ENCODE peak calls at places on chromosome 6, in nine cellular contexts. One of them, this sample, is unnamed.

GRCh38 chr6:125197795-125198269 is 44.3 kb downstream of the TPD52L1 start:
- DNase-seq in transverse colon: peak; percentile 78
- DNase-seq in HepG2: no peak
- DNase-seq in upper lobe of left lung: no peak
- DNase-seq in suprapubic skin: peak; percentile 64
- DNase-seq in stomach: peak; percentile 87
- DNase-seq in H1: no peak
- DNase-seq in GM12878: no peak
- DNase-seq in SK-N-SH: no peak
- DNase-seq in this sample: peak; percentile 76

GRCh38 chr6:161242113-161242512 is 31.7 kb downstream of the AGPAT4 start:
- DNase-seq in transverse colon: no peak
- DNase-seq in HepG2: no peak
- DNase-seq in upper lobe of left lung: no peak
- DNase-seq in suprapubic skin: no peak
- DNase-seq in stomach: no peak
- DNase-seq in H1: peak; percentile 39
- DNase-seq in GM12878: no peak
- DNase-seq in SK-N-SH: no peak
- DNase-seq in this sample: no peak

GRCh38 chr6:69216127-69216526 is 580.7 kb downstream of the LMBRD1 start:
- DNase-seq in transverse colon: no peak
- DNase-seq in HepG2: no peak
- DNase-seq in upper lobe of left lung: no peak
- DNase-seq in suprapubic skin: no peak
- DNase-seq in stomach: no peak
- DNase-seq in H1: no peak
- DNase-seq in GM12878: no peak
- DNase-seq in SK-N-SH: no peak
- DNase-seq in this sample: no peak

GRCh38 chr6:69980624-69981023 is 114.3 kb downstream of the COL19A1 start:
- DNase-seq in transverse colon: no peak
- DNase-seq in HepG2: no peak
- DNase-seq in upper lobe of left lung: no peak
- DNase-seq in suprapubic skin: no peak
- DNase-seq in stomach: no peak
- DNase-seq in H1: no peak
- DNase-seq in GM12878: no peak
- DNase-seq in SK-N-SH: no peak
- DNase-seq in this sample: no peak

GRCh38 chr6:20411544-20411943 is 9.9 kb downstream of the E2F3 start:
- DNase-seq in transverse colon: no peak
- DNase-seq in HepG2: no peak
- DNase-seq in upper lobe of left lung: no peak
- DNase-seq in suprapubic skin: no peak
- DNase-seq in stomach: no peak
- DNase-seq in H1: no peak
- DNase-seq in GM12878: no peak
- DNase-seq in SK-N-SH: no peak
- DNase-seq in this sample: no peak

GRCh38 chr6:150417899-150418824 is 49.4 kb downstream of the IYD start:
- DNase-seq in transverse colon: peak; percentile 27
- DNase-seq in HepG2: peak; percentile 63
- DNase-seq in upper lobe of left lung: no peak
- DNase-seq in suprapubic skin: no peak
- DNase-seq in stomach: no peak
- DNase-seq in H1: no peak
- DNase-seq in GM12878: peak; percentile 40
- DNase-seq in SK-N-SH: peak; percentile 36
- DNase-seq in this sample: no peak

GRCh38 chr6:160917581-160917980 is 74.0 kb upstream of the MAP3K4 start:
- DNase-seq in transverse colon: no peak
- DNase-seq in HepG2: no peak
- DNase-seq in upper lobe of left lung: no peak
- DNase-seq in suprapubic skin: no peak
- DNase-seq in stomach: no peak
- DNase-seq in H1: no peak
- DNase-seq in GM12878: no peak
- DNase-seq in SK-N-SH: no peak
- DNase-seq in this sample: no peak

GRCh38 chr6:26223677-26224546 is 136.7 kb downstream of the HFE start:
- DNase-seq in transverse colon: peak; percentile 79
- DNase-seq in HepG2: peak; percentile 92
- DNase-seq in upper lobe of left lung: no peak
- DNase-seq in suprapubic skin: no peak
- DNase-seq in stomach: peak; percentile 75
- DNase-seq in H1: no peak
- DNase-seq in GM12878: peak; percentile 78
- DNase-seq in SK-N-SH: peak; percentile 36
- DNase-seq in this sample: peak; percentile 89

GRCh38 chr6:140071115-140071514 is 696.7 kb upstream of the CITED2 start:
- DNase-seq in transverse colon: no peak
- DNase-seq in HepG2: no peak
- DNase-seq in upper lobe of left lung: no peak
- DNase-seq in suprapubic skin: no peak
- DNase-seq in stomach: no peak
- DNase-seq in H1: no peak
- DNase-seq in GM12878: no peak
- DNase-seq in SK-N-SH: peak; percentile 24
- DNase-seq in this sample: no peak

GRCh38 chr6:134034951-134035822 is 17.2 kb downstream of the SLC2A12 start:
- DNase-seq in transverse colon: no peak
- DNase-seq in HepG2: no peak
- DNase-seq in upper lobe of left lung: no peak
- DNase-seq in suprapubic skin: no peak
- DNase-seq in stomach: no peak
- DNase-seq in H1: no peak
- DNase-seq in GM12878: no peak
- DNase-seq in SK-N-SH: no peak
- DNase-seq in this sample: no peak

GRCh38 chr6:6884193-6884627 is 223.6 kb upstream of the RREB1 start:
- DNase-seq in transverse colon: no peak
- DNase-seq in HepG2: no peak
- DNase-seq in upper lobe of left lung: no peak
- DNase-seq in suprapubic skin: no peak
- DNase-seq in stomach: no peak
- DNase-seq in H1: no peak
- DNase-seq in GM12878: no peak
- DNase-seq in SK-N-SH: no peak
- DNase-seq in this sample: no peak

GRCh38 chr6:28111964-28112363 is 12.4 kb upstream of the ZSCAN16 start:
- DNase-seq in transverse colon: no peak
- DNase-seq in HepG2: no peak
- DNase-seq in upper lobe of left lung: no peak
- DNase-seq in suprapubic skin: no peak
- DNase-seq in stomach: no peak
- DNase-seq in H1: no peak
- DNase-seq in GM12878: no peak
- DNase-seq in SK-N-SH: no peak
- DNase-seq in this sample: no peak

GRCh38 chr6:94144807-94145206 is 725.4 kb upstream of the EPHA7 start:
- DNase-seq in transverse colon: no peak
- DNase-seq in HepG2: no peak
- DNase-seq in upper lobe of left lung: no peak
- DNase-seq in suprapubic skin: no peak
- DNase-seq in stomach: no peak
- DNase-seq in H1: no peak
- DNase-seq in GM12878: no peak
- DNase-seq in SK-N-SH: no peak
- DNase-seq in this sample: no peak

GRCh38 chr6:90110971-90111370 is 185.7 kb downstream of the BACH2 start:
- DNase-seq in transverse colon: no peak
- DNase-seq in HepG2: no peak
- DNase-seq in upper lobe of left lung: no peak
- DNase-seq in suprapubic skin: no peak
- DNase-seq in stomach: no peak
- DNase-seq in H1: no peak
- DNase-seq in GM12878: no peak
- DNase-seq in SK-N-SH: no peak
- DNase-seq in this sample: no peak

GRCh38 chr6:170082531-170083187 is 208.2 kb downstream of the DLL1 start:
- DNase-seq in transverse colon: peak; percentile 6
- DNase-seq in HepG2: no peak
- DNase-seq in upper lobe of left lung: no peak
- DNase-seq in suprapubic skin: peak; percentile 51
- DNase-seq in stomach: peak; percentile 21
- DNase-seq in H1: no peak
- DNase-seq in GM12878: no peak
- DNase-seq in SK-N-SH: no peak
- DNase-seq in this sample: no peak

GRCh38 chr6:7468382-7469081 is 72.9 kb upstream of the DSP start:
- DNase-seq in transverse colon: no peak
- DNase-seq in HepG2: no peak
- DNase-seq in upper lobe of left lung: no peak
- DNase-seq in suprapubic skin: no peak
- DNase-seq in stomach: no peak
- DNase-seq in H1: no peak
- DNase-seq in GM12878: no peak
- DNase-seq in SK-N-SH: peak; percentile 75
- DNase-seq in this sample: no peak

GRCh38 chr6:17962436-17963031 is 24.9 kb downstream of the KIF13A start:
- DNase-seq in transverse colon: peak; percentile 51
- DNase-seq in HepG2: no peak
- DNase-seq in upper lobe of left lung: no peak
- DNase-seq in suprapubic skin: no peak
- DNase-seq in stomach: no peak
- DNase-seq in H1: no peak
- DNase-seq in GM12878: no peak
- DNase-seq in SK-N-SH: peak; percentile 82
- DNase-seq in this sample: peak; percentile 94

GRCh38 chr6:129507059-129507807 is 202.7 kb downstream of the ARHGAP18 start:
- DNase-seq in transverse colon: no peak
- DNase-seq in HepG2: no peak
- DNase-seq in upper lobe of left lung: no peak
- DNase-seq in suprapubic skin: no peak
- DNase-seq in stomach: no peak
- DNase-seq in H1: no peak
- DNase-seq in GM12878: no peak
- DNase-seq in SK-N-SH: no peak
- DNase-seq in this sample: no peak

GRCh38 chr6:140546640-140547039 is 1172.2 kb upstream of the CITED2 start:
- DNase-seq in transverse colon: no peak
- DNase-seq in HepG2: no peak
- DNase-seq in upper lobe of left lung: no peak
- DNase-seq in suprapubic skin: no peak
- DNase-seq in stomach: no peak
- DNase-seq in H1: no peak
- DNase-seq in GM12878: no peak
- DNase-seq in SK-N-SH: no peak
- DNase-seq in this sample: no peak

GRCh38 chr6:7467007-7467897 is 74.2 kb upstream of the DSP start:
- DNase-seq in transverse colon: peak; percentile 54
- DNase-seq in HepG2: peak; percentile 97
- DNase-seq in upper lobe of left lung: no peak
- DNase-seq in suprapubic skin: no peak
- DNase-seq in stomach: peak; percentile 40
- DNase-seq in H1: peak; percentile 8
- DNase-seq in GM12878: no peak
- DNase-seq in SK-N-SH: no peak
- DNase-seq in this sample: no peak

DNA sequence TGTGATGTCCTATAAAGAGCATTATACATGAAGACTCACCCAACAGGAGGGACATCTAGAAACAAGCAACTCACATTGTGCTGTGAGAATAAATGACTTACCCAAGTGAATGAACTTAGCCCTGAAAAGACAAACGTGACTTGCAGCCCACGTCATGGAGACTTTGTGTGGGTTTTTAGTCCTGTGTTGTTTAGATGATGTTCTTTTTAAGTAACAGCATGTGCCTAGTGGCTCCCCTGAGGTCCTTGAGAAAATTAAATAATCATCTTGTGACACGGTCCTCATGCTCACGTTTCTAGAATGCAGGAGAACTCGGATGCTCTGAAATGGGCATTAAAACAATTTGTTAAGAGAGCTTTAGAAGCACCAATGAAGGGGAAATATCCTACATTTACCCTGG is 165.1 kb downstream of the SASH1 start:
- DNase-seq in transverse colon: no peak
- DNase-seq in HepG2: no peak
- DNase-seq in upper lobe of left lung: no peak
- DNase-seq in suprapubic skin: peak; percentile 87
- DNase-seq in stomach: no peak
- DNase-seq in H1: no peak
- DNase-seq in GM12878: no peak
- DNase-seq in SK-N-SH: no peak
- DNase-seq in this sample: peak; percentile 88
- H3K4me3 ChIP-seq in transverse colon: peak overlapping the region; percentile 26
- H3K4me3 ChIP-seq in HepG2: no peak overlapping the region
- H3K4me3 ChIP-seq in upper lobe of left lung: no peak overlapping the region
- H3K4me3 ChIP-seq in suprapubic skin: peak overlapping the region; percentile 51
- H3K4me3 ChIP-seq in stomach: no peak overlapping the region
- H3K4me3 ChIP-seq in H1: no peak overlapping the region
- H3K4me3 ChIP-seq in GM12878: no peak overlapping the region
- H3K4me3 ChIP-seq in SK-N-SH: peak overlapping the region; percentile 50
- H3K4me3 ChIP-seq in this sample: peak overlapping the region; percentile 47

GRCh38 chr6:5786321-5787053 is 220.2 kb downstream of the NRN1 start:
- DNase-seq in transverse colon: no peak
- DNase-seq in HepG2: no peak
- DNase-seq in upper lobe of left lung: no peak
- DNase-seq in suprapubic skin: no peak
- DNase-seq in stomach: no peak
- DNase-seq in H1: no peak
- DNase-seq in GM12878: no peak
- DNase-seq in SK-N-SH: no peak
- DNase-seq in this sample: no peak
- TF ChIP-seq EP300 in transverse colon: no peak
- TF ChIP-seq EP300 in HepG2: no peak
- TF ChIP-seq EP300 in upper lobe of left lung: no peak
- TF ChIP-seq EP300 in suprapubic skin: no peak
- TF ChIP-seq EP300 in stomach: no peak
- TF ChIP-seq EP300 in H1: no peak
- TF ChIP-seq EP300 in GM12878: no peak
- TF ChIP-seq EP300 in SK-N-SH: no peak
- TF ChIP-seq EP300 in this sample: no peak

GRCh38 chr6:105951322-105951721 is 134.8 kb upstream of the PRDM1 start:
- DNase-seq in transverse colon: no peak
- DNase-seq in HepG2: no peak
- DNase-seq in upper lobe of left lung: no peak
- DNase-seq in suprapubic skin: no peak
- DNase-seq in stomach: no peak
- DNase-seq in H1: no peak
- DNase-seq in GM12878: no peak
- DNase-seq in SK-N-SH: no peak
- DNase-seq in this sample: no peak
- TF ChIP-seq POLR2AphosphoS5 in transverse colon: no peak
- TF ChIP-seq POLR2AphosphoS5 in HepG2: no peak
- TF ChIP-seq POLR2AphosphoS5 in upper lobe of left lung: no peak
- TF ChIP-seq POLR2AphosphoS5 in suprapubic skin: no peak
- TF ChIP-seq POLR2AphosphoS5 in stomach: no peak
- TF ChIP-seq POLR2AphosphoS5 in H1: no peak
- TF ChIP-seq POLR2AphosphoS5 in GM12878: no peak
- TF ChIP-seq POLR2AphosphoS5 in SK-N-SH: no peak
- TF ChIP-seq POLR2AphosphoS5 in this sample: no peak

DNA sequence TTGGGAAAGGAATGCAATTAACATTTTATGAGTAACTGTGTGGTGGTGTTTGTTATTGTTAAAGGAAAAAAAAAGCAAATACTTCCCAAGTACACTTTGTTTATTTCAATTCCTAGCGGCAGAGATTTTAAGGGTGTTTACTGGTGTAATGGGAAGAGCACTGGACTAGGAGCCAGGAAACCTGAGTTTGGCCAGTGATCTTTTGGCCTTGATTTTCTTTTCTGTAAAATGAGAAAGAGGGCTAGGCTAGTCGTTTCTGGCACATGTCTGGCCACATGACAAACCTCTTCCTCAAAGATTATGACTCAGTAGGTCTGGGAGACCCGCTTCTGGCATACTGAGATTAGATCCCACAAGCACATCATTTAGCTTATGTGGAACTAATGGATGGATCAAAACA is 428.1 kb upstream of the NOX3 start:
- DNase-seq in transverse colon: no peak
- DNase-seq in HepG2: no peak
- DNase-seq in upper lobe of left lung: no peak
- DNase-seq in suprapubic skin: no peak
- DNase-seq in stomach: no peak
- DNase-seq in H1: no peak
- DNase-seq in GM12878: no peak
- DNase-seq in SK-N-SH: no peak
- DNase-seq in this sample: no peak
- H3K4me3 ChIP-seq in transverse colon: no peak overlapping the region
- H3K4me3 ChIP-seq in HepG2: no peak overlapping the region
- H3K4me3 ChIP-seq in upper lobe of left lung: no peak overlapping the region
- H3K4me3 ChIP-seq in suprapubic skin: no peak overlapping the region
- H3K4me3 ChIP-seq in stomach: no peak overlapping the region
- H3K4me3 ChIP-seq in H1: no peak overlapping the region
- H3K4me3 ChIP-seq in GM12878: no peak overlapping the region
- H3K4me3 ChIP-seq in SK-N-SH: no peak overlapping the region
- H3K4me3 ChIP-seq in this sample: no peak overlapping the region

This sample was measured in sigmoid colon.